ENCODE peak calls at places on chromosomes 11 and 22, in five cellular contexts. A is A172, F is cardiac muscle cell, R is hypothalamus, X is iris pigment epithelial cell. U is an unnamed sample.

GRCh38 chr22:41676134-41676533 is 12.5 kb downstream of the SNU13 start:
- DNase-seq in F (no peak), X (no peak), A (no peak), R (no peak), U (no peak)

GRCh38 chr22:48968201-48968959 is 859.3 kb downstream of the BRD1 start:
- DNase-seq in F (no peak), R (no peak), A (peak), X (no peak), U (no peak)

GRCh38 chr22:27680636-27681035 is 120.9 kb downstream of the MN1 start:
- DNase-seq in F (no peak), A (no peak), R (no peak), X (no peak), U (no peak)

GRCh38 chr11:208177-208916 is 839 bp downstream of the RIC8A start:
- DNase-seq in R (peak), A (peak), X (peak), F (peak), U (no peak)

GRCh38 chr11:112745958-112746357 is 215.3 kb upstream of the NCAM1 start:
- DNase-seq in F (no peak), A (no peak), X (no peak), R (no peak), U (no peak)

GRCh38 chr22:46025973-46026906 is 49.3 kb upstream of the WNT7B start:
- DNase-seq in R (no peak), A (no peak), X (no peak), F (no peak), U (no peak)

GRCh38 chr22:23220485-23221350 is 40.4 kb downstream of the BCR start:
- DNase-seq in F (peak), R (no peak), A (no peak), X (peak), U (no peak)

GRCh38 chr11:130112071-130112830 is 42.6 kb downstream of the APLP2 start:
- DNase-seq in F (no peak), X (no peak), A (no peak), R (no peak), U (no peak)

GRCh38 chr11:61011950-61012830 is 40.7 kb downstream of the CD6 start:
- DNase-seq in A (peak), X (peak), R (no peak), F (no peak), U (no peak)

GRCh38 chr22:43437871-43438475 is 26.2 kb downstream of the MPPED1 start:
- DNase-seq in X (no peak), R (no peak), F (no peak), A (no peak), U (no peak)

GRCh38 chr11:113895367-113896155 is 9.0 kb upstream of the HTR3B start:
- DNase-seq in F (no peak), R (no peak), A (no peak), X (no peak), U (no peak)

GRCh38 chr11:46272816-46273427 is 4.5 kb upstream of the CREB3L1 start:
- DNase-seq in F (peak), A (peak), X (peak), R (no peak), U (no peak)

GRCh38 chr11:17563248-17563647 is 16.2 kb downstream of the OTOG start:
- DNase-seq in A (peak), X (no peak), R (no peak), F (no peak), U (no peak)

GRCh38 chr22:28909375-28909774 is 26.0 kb downstream of the ZNRF3 start:
- DNase-seq in R (no peak), F (peak), X (peak), A (no peak), U (no peak)

U was measured in brain pericyte.